ENCODE peak calls at places on chromosomes 2 and 18, in eight cellular contexts. One of them, this sample, is unnamed.

GRCh38 chr2:218252509-218253247 is 8.1 kb upstream of the GPBAR1 start:
- DNase-seq in NCI-H510A treated with DMSO at 0.1 percent for 48 hours: no peak
- DNase-seq in COR-L47: no peak
- DNase-seq in HTR-8/SVneo: no peak
- DNase-seq in SJSA1: no peak
- DNase-seq in hippocampal formation: no peak
- DNase-seq in naive thymus-derived CD4-positive, alpha-beta T cell: no peak
- DNase-seq in stimulated activated CD4-positive, alpha-beta T cell treated with anti-CD3 and anti-CD28 coated beads, Interleukin-1b, Interleukin-23, amount 100 ng/mL, for 24 hours: no peak
- DNase-seq in this sample: no peak

GRCh38 chr2:241125626-241126025 is 23.5 kb upstream of the MTERF4 start:
- DNase-seq in hippocampal formation: no peak
- DNase-seq in COR-L47: no peak
- DNase-seq in NCI-H510A treated with DMSO at 0.1 percent for 48 hours: no peak
- DNase-seq in naive thymus-derived CD4-positive, alpha-beta T cell: no peak
- DNase-seq in stimulated activated CD4-positive, alpha-beta T cell treated with anti-CD3 and anti-CD28 coated beads, Interleukin-1b, Interleukin-23, amount 100 ng/mL, for 24 hours: no peak
- DNase-seq in HTR-8/SVneo: no peak
- DNase-seq in SJSA1: no peak
- DNase-seq in this sample: no peak

GRCh38 chr2:201786471-201786870 is 5.7 kb upstream of the ALS2 start:
- DNase-seq in hippocampal formation: no peak
- DNase-seq in naive thymus-derived CD4-positive, alpha-beta T cell: no peak
- DNase-seq in COR-L47: no peak
- DNase-seq in NCI-H510A treated with DMSO at 0.1 percent for 48 hours: no peak
- DNase-seq in stimulated activated CD4-positive, alpha-beta T cell treated with anti-CD3 and anti-CD28 coated beads, Interleukin-1b, Interleukin-23, amount 100 ng/mL, for 24 hours: no peak
- DNase-seq in HTR-8/SVneo: no peak
- DNase-seq in SJSA1: no peak
- DNase-seq in this sample: no peak

GRCh38 chr18:32478317-32478716 is 7.6 kb upstream of the GAREM1 start:
- DNase-seq in HTR-8/SVneo: no peak
- DNase-seq in hippocampal formation: no peak
- DNase-seq in COR-L47: no peak
- DNase-seq in SJSA1: no peak
- DNase-seq in NCI-H510A treated with DMSO at 0.1 percent for 48 hours: no peak
- DNase-seq in stimulated activated CD4-positive, alpha-beta T cell treated with anti-CD3 and anti-CD28 coated beads, Interleukin-1b, Interleukin-23, amount 100 ng/mL, for 24 hours: no peak
- DNase-seq in naive thymus-derived CD4-positive, alpha-beta T cell: no peak
- DNase-seq in this sample: no peak

GRCh38 chr2:122168799-122169198 is 413.3 kb downstream of the TSN start:
- DNase-seq in stimulated activated CD4-positive, alpha-beta T cell treated with anti-CD3 and anti-CD28 coated beads, Interleukin-1b, Interleukin-23, amount 100 ng/mL, for 24 hours: no peak
- DNase-seq in naive thymus-derived CD4-positive, alpha-beta T cell: no peak
- DNase-seq in COR-L47: no peak
- DNase-seq in HTR-8/SVneo: no peak
- DNase-seq in hippocampal formation: no peak
- DNase-seq in SJSA1: no peak
- DNase-seq in NCI-H510A treated with DMSO at 0.1 percent for 48 hours: no peak
- DNase-seq in this sample: no peak

GRCh38 chr2:11876436-11876835 is 130.0 kb downstream of the LPIN1 start:
- DNase-seq in NCI-H510A treated with DMSO at 0.1 percent for 48 hours: no peak
- DNase-seq in stimulated activated CD4-positive, alpha-beta T cell treated with anti-CD3 and anti-CD28 coated beads, Interleukin-1b, Interleukin-23, amount 100 ng/mL, for 24 hours: no peak
- DNase-seq in COR-L47: peak; percentile 3
- DNase-seq in HTR-8/SVneo: no peak
- DNase-seq in hippocampal formation: no peak
- DNase-seq in SJSA1: no peak
- DNase-seq in naive thymus-derived CD4-positive, alpha-beta T cell: no peak
- DNase-seq in this sample: no peak

GRCh38 chr2:100196786-100197494 is 54.5 kb upstream of the AFF3 start:
- DNase-seq in SJSA1: no peak
- DNase-seq in stimulated activated CD4-positive, alpha-beta T cell treated with anti-CD3 and anti-CD28 coated beads, Interleukin-1b, Interleukin-23, amount 100 ng/mL, for 24 hours: no peak
- DNase-seq in hippocampal formation: no peak
- DNase-seq in COR-L47: no peak
- DNase-seq in NCI-H510A treated with DMSO at 0.1 percent for 48 hours: no peak
- DNase-seq in naive thymus-derived CD4-positive, alpha-beta T cell: no peak
- DNase-seq in HTR-8/SVneo: no peak
- DNase-seq in this sample: no peak

GRCh38 chr2:33392366-33392765 is 84.1 kb upstream of the RASGRP3 start:
- DNase-seq in hippocampal formation: no peak
- DNase-seq in COR-L47: no peak
- DNase-seq in HTR-8/SVneo: no peak
- DNase-seq in NCI-H510A treated with DMSO at 0.1 percent for 48 hours: no peak
- DNase-seq in stimulated activated CD4-positive, alpha-beta T cell treated with anti-CD3 and anti-CD28 coated beads, Interleukin-1b, Interleukin-23, amount 100 ng/mL, for 24 hours: no peak
- DNase-seq in SJSA1: no peak
- DNase-seq in naive thymus-derived CD4-positive, alpha-beta T cell: no peak
- DNase-seq in this sample: no peak

GRCh38 chr2:134087371-134087921 is 166.4 kb upstream of the MGAT5 start:
- DNase-seq in HTR-8/SVneo: no peak
- DNase-seq in hippocampal formation: no peak
- DNase-seq in naive thymus-derived CD4-positive, alpha-beta T cell: no peak
- DNase-seq in COR-L47: no peak
- DNase-seq in stimulated activated CD4-positive, alpha-beta T cell treated with anti-CD3 and anti-CD28 coated beads, Interleukin-1b, Interleukin-23, amount 100 ng/mL, for 24 hours: no peak
- DNase-seq in NCI-H510A treated with DMSO at 0.1 percent for 48 hours: no peak
- DNase-seq in SJSA1: no peak
- DNase-seq in this sample: no peak

GRCh38 chr2:230714122-230714453 is 1.4 kb downstream of the CAB39 start:
- DNase-seq in COR-L47: no peak
- DNase-seq in hippocampal formation: peak; percentile 8
- DNase-seq in HTR-8/SVneo: peak; percentile 68
- DNase-seq in NCI-H510A treated with DMSO at 0.1 percent for 48 hours: peak; percentile 66
- DNase-seq in naive thymus-derived CD4-positive, alpha-beta T cell: peak; percentile 45
- DNase-seq in SJSA1: peak; percentile 79
- DNase-seq in stimulated activated CD4-positive, alpha-beta T cell treated with anti-CD3 and anti-CD28 coated beads, Interleukin-1b, Interleukin-23, amount 100 ng/mL, for 24 hours: peak; percentile 19
- DNase-seq in this sample: no peak

GRCh38 chr2:169839954-169840746 is 12.9 kb downstream of the UBR3 start:
- DNase-seq in COR-L47: no peak
- DNase-seq in naive thymus-derived CD4-positive, alpha-beta T cell: no peak
- DNase-seq in NCI-H510A treated with DMSO at 0.1 percent for 48 hours: no peak
- DNase-seq in stimulated activated CD4-positive, alpha-beta T cell treated with anti-CD3 and anti-CD28 coated beads, Interleukin-1b, Interleukin-23, amount 100 ng/mL, for 24 hours: no peak
- DNase-seq in hippocampal formation: no peak
- DNase-seq in HTR-8/SVneo: no peak
- DNase-seq in SJSA1: no peak
- DNase-seq in this sample: no peak

GRCh38 chr2:25145803-25146202 is 22.6 kb downstream of the POMC start:
- DNase-seq in HTR-8/SVneo: no peak
- DNase-seq in naive thymus-derived CD4-positive, alpha-beta T cell: no peak
- DNase-seq in NCI-H510A treated with DMSO at 0.1 percent for 48 hours: no peak
- DNase-seq in stimulated activated CD4-positive, alpha-beta T cell treated with anti-CD3 and anti-CD28 coated beads, Interleukin-1b, Interleukin-23, amount 100 ng/mL, for 24 hours: no peak
- DNase-seq in SJSA1: no peak
- DNase-seq in hippocampal formation: no peak
- DNase-seq in COR-L47: no peak
- DNase-seq in this sample: no peak

GRCh38 chr2:70716131-70716766 is 51.8 kb downstream of the ADD2 start:
- DNase-seq in SJSA1: no peak
- DNase-seq in hippocampal formation: no peak
- DNase-seq in NCI-H510A treated with DMSO at 0.1 percent for 48 hours: no peak
- DNase-seq in COR-L47: no peak
- DNase-seq in HTR-8/SVneo: no peak
- DNase-seq in naive thymus-derived CD4-positive, alpha-beta T cell: no peak
- DNase-seq in stimulated activated CD4-positive, alpha-beta T cell treated with anti-CD3 and anti-CD28 coated beads, Interleukin-1b, Interleukin-23, amount 100 ng/mL, for 24 hours: no peak
- DNase-seq in this sample: no peak

GRCh38 chr2:105373344-105373781 is 25.5 kb downstream of the FHL2 start:
- DNase-seq in stimulated activated CD4-positive, alpha-beta T cell treated with anti-CD3 and anti-CD28 coated beads, Interleukin-1b, Interleukin-23, amount 100 ng/mL, for 24 hours: no peak
- DNase-seq in COR-L47: no peak
- DNase-seq in hippocampal formation: no peak
- DNase-seq in HTR-8/SVneo: no peak
- DNase-seq in SJSA1: no peak
- DNase-seq in NCI-H510A treated with DMSO at 0.1 percent for 48 hours: no peak
- DNase-seq in naive thymus-derived CD4-positive, alpha-beta T cell: no peak
- DNase-seq in this sample: no peak

GRCh38 chr2:74849228-74849892 is 15.4 kb downstream of the HK2 start:
- DNase-seq in hippocampal formation: peak; percentile 21
- DNase-seq in HTR-8/SVneo: no peak
- DNase-seq in NCI-H510A treated with DMSO at 0.1 percent for 48 hours: no peak
- DNase-seq in stimulated activated CD4-positive, alpha-beta T cell treated with anti-CD3 and anti-CD28 coated beads, Interleukin-1b, Interleukin-23, amount 100 ng/mL, for 24 hours: no peak
- DNase-seq in SJSA1: no peak
- DNase-seq in naive thymus-derived CD4-positive, alpha-beta T cell: peak; percentile 74
- DNase-seq in COR-L47: no peak
- DNase-seq in this sample: no peak

GRCh38 chr2:200469708-200470600 is 39.9 kb downstream of the KCTD18 start:
- DNase-seq in stimulated activated CD4-positive, alpha-beta T cell treated with anti-CD3 and anti-CD28 coated beads, Interleukin-1b, Interleukin-23, amount 100 ng/mL, for 24 hours: no peak
- DNase-seq in COR-L47: no peak
- DNase-seq in naive thymus-derived CD4-positive, alpha-beta T cell: no peak
- DNase-seq in hippocampal formation: peak; percentile 85
- DNase-seq in SJSA1: no peak
- DNase-seq in NCI-H510A treated with DMSO at 0.1 percent for 48 hours: no peak
- DNase-seq in HTR-8/SVneo: no peak
- DNase-seq in this sample: no peak

GRCh38 chr2:31197166-31197565 is 20.1 kb downstream of the CAPN14 start:
- DNase-seq in SJSA1: no peak
- DNase-seq in HTR-8/SVneo: no peak
- DNase-seq in naive thymus-derived CD4-positive, alpha-beta T cell: no peak
- DNase-seq in hippocampal formation: no peak
- DNase-seq in NCI-H510A treated with DMSO at 0.1 percent for 48 hours: no peak
- DNase-seq in stimulated activated CD4-positive, alpha-beta T cell treated with anti-CD3 and anti-CD28 coated beads, Interleukin-1b, Interleukin-23, amount 100 ng/mL, for 24 hours: no peak
- DNase-seq in COR-L47: no peak
- DNase-seq in this sample: no peak

GRCh38 chr2:157838442-157839161 is 37.5 kb downstream of the ACVR1 start:
- DNase-seq in COR-L47: peak; percentile 32
- DNase-seq in stimulated activated CD4-positive, alpha-beta T cell treated with anti-CD3 and anti-CD28 coated beads, Interleukin-1b, Interleukin-23, amount 100 ng/mL, for 24 hours: peak; percentile 14
- DNase-seq in SJSA1: peak; percentile 70
- DNase-seq in hippocampal formation: peak; percentile 44
- DNase-seq in NCI-H510A treated with DMSO at 0.1 percent for 48 hours: peak; percentile 69
- DNase-seq in naive thymus-derived CD4-positive, alpha-beta T cell: no peak
- DNase-seq in HTR-8/SVneo: peak; percentile 45
- DNase-seq in this sample: no peak

GRCh38 chr2:86790828-86791561 is at the start of gene CD8A:
- DNase-seq in stimulated activated CD4-positive, alpha-beta T cell treated with anti-CD3 and anti-CD28 coated beads, Interleukin-1b, Interleukin-23, amount 100 ng/mL, for 24 hours: no peak
- DNase-seq in NCI-H510A treated with DMSO at 0.1 percent for 48 hours: no peak
- DNase-seq in SJSA1: no peak
- DNase-seq in hippocampal formation: no peak
- DNase-seq in HTR-8/SVneo: peak; percentile 33
- DNase-seq in COR-L47: no peak
- DNase-seq in naive thymus-derived CD4-positive, alpha-beta T cell: no peak
- DNase-seq in this sample: no peak

GRCh38 chr2:97957432-97958183 is 38.1 kb downstream of the TMEM131 start:
- DNase-seq in SJSA1: no peak
- DNase-seq in NCI-H510A treated with DMSO at 0.1 percent for 48 hours: no peak
- DNase-seq in hippocampal formation: no peak
- DNase-seq in naive thymus-derived CD4-positive, alpha-beta T cell: no peak
- DNase-seq in COR-L47: no peak
- DNase-seq in HTR-8/SVneo: no peak
- DNase-seq in stimulated activated CD4-positive, alpha-beta T cell treated with anti-CD3 and anti-CD28 coated beads, Interleukin-1b, Interleukin-23, amount 100 ng/mL, for 24 hours: no peak
- DNase-seq in this sample: no peak

GRCh38 chr2:20302019-20302418 is 48.6 kb downstream of the PUM2 start:
- DNase-seq in stimulated activated CD4-positive, alpha-beta T cell treated with anti-CD3 and anti-CD28 coated beads, Interleukin-1b, Interleukin-23, amount 100 ng/mL, for 24 hours: no peak
- DNase-seq in hippocampal formation: no peak
- DNase-seq in COR-L47: no peak
- DNase-seq in SJSA1: no peak
- DNase-seq in naive thymus-derived CD4-positive, alpha-beta T cell: no peak
- DNase-seq in NCI-H510A treated with DMSO at 0.1 percent for 48 hours: no peak
- DNase-seq in HTR-8/SVneo: no peak
- DNase-seq in this sample: no peak

GRCh38 chr2:181258761-181259160 is 198.4 kb upstream of the ITGA4 start:
- DNase-seq in SJSA1: peak; percentile 24
- DNase-seq in NCI-H510A treated with DMSO at 0.1 percent for 48 hours: no peak
- DNase-seq in hippocampal formation: no peak
- DNase-seq in stimulated activated CD4-positive, alpha-beta T cell treated with anti-CD3 and anti-CD28 coated beads, Interleukin-1b, Interleukin-23, amount 100 ng/mL, for 24 hours: no peak
- DNase-seq in naive thymus-derived CD4-positive, alpha-beta T cell: no peak
- DNase-seq in COR-L47: no peak
- DNase-seq in HTR-8/SVneo: peak; percentile 11
- DNase-seq in this sample: no peak

GRCh38 chr2:190119948-190120347 is 57.4 kb upstream of the MSTN start:
- DNase-seq in NCI-H510A treated with DMSO at 0.1 percent for 48 hours: no peak
- DNase-seq in stimulated activated CD4-positive, alpha-beta T cell treated with anti-CD3 and anti-CD28 coated beads, Interleukin-1b, Interleukin-23, amount 100 ng/mL, for 24 hours: no peak
- DNase-seq in hippocampal formation: no peak
- DNase-seq in naive thymus-derived CD4-positive, alpha-beta T cell: no peak
- DNase-seq in HTR-8/SVneo: no peak
- DNase-seq in SJSA1: no peak
- DNase-seq in COR-L47: no peak
- DNase-seq in this sample: no peak

GRCh38 chr2:96816836-96817702 is 1.0 kb downstream of the CNNM3 start:
- DNase-seq in NCI-H510A treated with DMSO at 0.1 percent for 48 hours: no peak
- DNase-seq in naive thymus-derived CD4-positive, alpha-beta T cell: no peak
- DNase-seq in COR-L47: no peak
- DNase-seq in SJSA1: peak; percentile 34
- DNase-seq in stimulated activated CD4-positive, alpha-beta T cell treated with anti-CD3 and anti-CD28 coated beads, Interleukin-1b, Interleukin-23, amount 100 ng/mL, for 24 hours: no peak
- DNase-seq in hippocampal formation: no peak
- DNase-seq in HTR-8/SVneo: peak; percentile 34
- DNase-seq in this sample: no peak

GRCh38 chr2:121408641-121409040 is 122.0 kb upstream of the RNU4ATAC start:
- DNase-seq in stimulated activated CD4-positive, alpha-beta T cell treated with anti-CD3 and anti-CD28 coated beads, Interleukin-1b, Interleukin-23, amount 100 ng/mL, for 24 hours: no peak
- DNase-seq in NCI-H510A treated with DMSO at 0.1 percent for 48 hours: no peak
- DNase-seq in naive thymus-derived CD4-positive, alpha-beta T cell: no peak
- DNase-seq in HTR-8/SVneo: no peak
- DNase-seq in SJSA1: no peak
- DNase-seq in hippocampal formation: no peak
- DNase-seq in COR-L47: no peak
- DNase-seq in this sample: no peak

GRCh38 chr18:76460482-76460881 is 34.6 kb downstream of the ZNF516 start:
- DNase-seq in stimulated activated CD4-positive, alpha-beta T cell treated with anti-CD3 and anti-CD28 coated beads, Interleukin-1b, Interleukin-23, amount 100 ng/mL, for 24 hours: no peak
- DNase-seq in COR-L47: no peak
- DNase-seq in HTR-8/SVneo: no peak
- DNase-seq in hippocampal formation: no peak
- DNase-seq in SJSA1: no peak
- DNase-seq in naive thymus-derived CD4-positive, alpha-beta T cell: no peak
- DNase-seq in NCI-H510A treated with DMSO at 0.1 percent for 48 hours: no peak
- DNase-seq in this sample: no peak

GRCh38 chr2:237182422-237183123 is 96.9 kb downstream of the COPS8 start:
- DNase-seq in hippocampal formation: no peak
- DNase-seq in stimulated activated CD4-positive, alpha-beta T cell treated with anti-CD3 and anti-CD28 coated beads, Interleukin-1b, Interleukin-23, amount 100 ng/mL, for 24 hours: no peak
- DNase-seq in SJSA1: no peak
- DNase-seq in naive thymus-derived CD4-positive, alpha-beta T cell: no peak
- DNase-seq in NCI-H510A treated with DMSO at 0.1 percent for 48 hours: no peak
- DNase-seq in HTR-8/SVneo: no peak
- DNase-seq in COR-L47: no peak
- DNase-seq in this sample: no peak

GRCh38 chr2:63734510-63734909 is 107.2 kb upstream of the UGP2 start:
- DNase-seq in naive thymus-derived CD4-positive, alpha-beta T cell: no peak
- DNase-seq in SJSA1: no peak
- DNase-seq in NCI-H510A treated with DMSO at 0.1 percent for 48 hours: peak; percentile 50
- DNase-seq in HTR-8/SVneo: no peak
- DNase-seq in hippocampal formation: no peak
- DNase-seq in stimulated activated CD4-positive, alpha-beta T cell treated with anti-CD3 and anti-CD28 coated beads, Interleukin-1b, Interleukin-23, amount 100 ng/mL, for 24 hours: no peak
- DNase-seq in COR-L47: no peak
- DNase-seq in this sample: no peak

GRCh38 chr2:96769816-96770215 is 9.1 kb downstream of the CNNM4 start:
- DNase-seq in naive thymus-derived CD4-positive, alpha-beta T cell: no peak
- DNase-seq in NCI-H510A treated with DMSO at 0.1 percent for 48 hours: peak; percentile 53
- DNase-seq in stimulated activated CD4-positive, alpha-beta T cell treated with anti-CD3 and anti-CD28 coated beads, Interleukin-1b, Interleukin-23, amount 100 ng/mL, for 24 hours: no peak
- DNase-seq in hippocampal formation: peak; percentile 26
- DNase-seq in COR-L47: no peak
- DNase-seq in SJSA1: no peak
- DNase-seq in HTR-8/SVneo: no peak
- DNase-seq in this sample: no peak

GRCh38 chr2:24588294-24588693 is 97.2 kb downstream of the NCOA1 start:
- DNase-seq in naive thymus-derived CD4-positive, alpha-beta T cell: no peak
- DNase-seq in HTR-8/SVneo: no peak
- DNase-seq in hippocampal formation: no peak
- DNase-seq in SJSA1: no peak
- DNase-seq in NCI-H510A treated with DMSO at 0.1 percent for 48 hours: no peak
- DNase-seq in COR-L47: no peak
- DNase-seq in stimulated activated CD4-positive, alpha-beta T cell treated with anti-CD3 and anti-CD28 coated beads, Interleukin-1b, Interleukin-23, amount 100 ng/mL, for 24 hours: no peak
- DNase-seq in this sample: no peak

GRCh38 chr18:35073186-35074105 is 32.2 kb downstream of the MAPRE2 start:
- DNase-seq in naive thymus-derived CD4-positive, alpha-beta T cell: no peak
- DNase-seq in NCI-H510A treated with DMSO at 0.1 percent for 48 hours: no peak
- DNase-seq in HTR-8/SVneo: no peak
- DNase-seq in hippocampal formation: no peak
- DNase-seq in SJSA1: peak; percentile 28
- DNase-seq in stimulated activated CD4-positive, alpha-beta T cell treated with anti-CD3 and anti-CD28 coated beads, Interleukin-1b, Interleukin-23, amount 100 ng/mL, for 24 hours: no peak
- DNase-seq in COR-L47: no peak
- DNase-seq in this sample: no peak

GRCh38 chr2:66839551-66840320 is 404.8 kb downstream of the MEIS1 start:
- DNase-seq in naive thymus-derived CD4-positive, alpha-beta T cell: no peak
- DNase-seq in hippocampal formation: no peak
- DNase-seq in COR-L47: no peak
- DNase-seq in HTR-8/SVneo: peak; percentile 75
- DNase-seq in SJSA1: peak; percentile 97
- DNase-seq in NCI-H510A treated with DMSO at 0.1 percent for 48 hours: no peak
- DNase-seq in stimulated activated CD4-positive, alpha-beta T cell treated with anti-CD3 and anti-CD28 coated beads, Interleukin-1b, Interleukin-23, amount 100 ng/mL, for 24 hours: no peak
- DNase-seq in this sample: no peak

GRCh38 chr2:205834776-205835175 is 152.5 kb downstream of the NRP2 start:
- DNase-seq in hippocampal formation: no peak
- DNase-seq in COR-L47: no peak
- DNase-seq in stimulated activated CD4-positive, alpha-beta T cell treated with anti-CD3 and anti-CD28 coated beads, Interleukin-1b, Interleukin-23, amount 100 ng/mL, for 24 hours: no peak
- DNase-seq in NCI-H510A treated with DMSO at 0.1 percent for 48 hours: no peak
- DNase-seq in HTR-8/SVneo: no peak
- DNase-seq in naive thymus-derived CD4-positive, alpha-beta T cell: no peak
- DNase-seq in SJSA1: peak; percentile 11
- DNase-seq in this sample: no peak

GRCh38 chr2:26189751-26190150 is 16.9 kb downstream of the GAREM2 start:
- DNase-seq in hippocampal formation: no peak
- DNase-seq in NCI-H510A treated with DMSO at 0.1 percent for 48 hours: no peak
- DNase-seq in HTR-8/SVneo: no peak
- DNase-seq in SJSA1: no peak
- DNase-seq in COR-L47: no peak
- DNase-seq in stimulated activated CD4-positive, alpha-beta T cell treated with anti-CD3 and anti-CD28 coated beads, Interleukin-1b, Interleukin-23, amount 100 ng/mL, for 24 hours: no peak
- DNase-seq in naive thymus-derived CD4-positive, alpha-beta T cell: no peak
- DNase-seq in this sample: no peak